ENCODE peak calls at places on chromosomes 4 and X, in six cellular contexts. Y is tibial artery, F is psoas muscle, P is right lobe of liver, I is body of pancreas, K is fibroblast of lung. O is an unnamed sample. For H3K4me1, the result is how much of the 10 kb centered on the place peaks cover.

GRCh38 chr4:40363945-40364344 is 28.8 kb downstream of the CHRNA9 start:
- DNase-seq in Y (no peak), F (no peak), P (no peak), I (no peak), K (no peak), O (no peak)

GRCh38 chr4:82786004-82786400 is 12.6 kb downstream of the SCD5 start:
- DNase-seq in Y (no peak), F (no peak), P (no peak), I (no peak), K (no peak), O (no peak)

GRCh38 chr4:124167602-124168001 is 544.9 kb downstream of the ANKRD50 start:
- DNase-seq in Y (peak), F (no peak), P (no peak), I (no peak), K (no peak), O (no peak)

GRCh38 chr4:26192921-26193894 is 127.6 kb upstream of the RBPJ start:
- DNase-seq in Y (no peak), F (no peak), P (no peak), I (no peak), K (peak), O (no peak)

GRCh38 chr4:35525192-35525978 is 718.9 kb downstream of the ARAP2 start:
- DNase-seq in Y (no peak), F (no peak), P (peak), I (no peak), K (no peak), O (no peak)

GRCh38 chr4:122450847-122451246 is 5.7 kb downstream of the IL2 start:
- DNase-seq in Y (no peak), F (no peak), P (no peak), I (no peak), K (peak), O (no peak)

GRCh38 chr4:182560358-182560757 is 317.2 kb downstream of the TENM3 start:
- DNase-seq in Y (no peak), F (no peak), P (no peak), I (no peak), K (peak), O (no peak)

GRCh38 chr4:153465922-153466636 is at the start of gene TMEM131L:
- DNase-seq in Y (peak), F (peak), P (peak), I (peak), K (peak), O (peak)

GRCh38 chr4:108155373-108155772 is 13.4 kb downstream of the LEF1 start:
- DNase-seq in Y (no peak), F (no peak), P (no peak), I (no peak), K (peak), O (no peak)

GRCh38 chrX:2692221-2693122 is 1.4 kb downstream of the CD99 start:
- DNase-seq in Y (peak), F (peak), P (no peak), I (peak), K (peak), O (no peak)

GRCh38 chr4:123366144-123366748 is 30.3 kb upstream of the SPRY1 start:
- DNase-seq in Y (no peak), F (no peak), P (no peak), I (no peak), K (no peak), O (no peak)

GRCh38 chr4:183905081-183905592 is at the start of gene STOX2:
- DNase-seq in Y (peak), F (peak), P (peak), I (peak), K (peak), O (peak)

GRCh38 chr4:25095756-25096552 is 64.3 kb downstream of the SEPSECS start:
- DNase-seq in Y (peak), F (no peak), P (no peak), I (no peak), K (no peak), O (no peak)

GRCh38 chr4:120055167-120055566 is 11.5 kb downstream of the MAD2L1 start:
- DNase-seq in Y (no peak), F (no peak), P (no peak), I (no peak), K (peak), O (no peak)

GRCh38 chr4:185859106-185859505 is 47.1 kb upstream of the SORBS2 start:
- DNase-seq in Y (no peak), F (no peak), P (no peak), I (peak), K (no peak), O (no peak)

GRCh38 chr4:10002278-10002677 is 19.0 kb downstream of the SLC2A9 start:
- DNase-seq in Y (no peak), F (no peak), P (no peak), I (peak), K (no peak), O (no peak)

GRCh38 chr4:177107288-177107901 is 202.3 kb upstream of the NEIL3 start:
- DNase-seq in Y (no peak), F (no peak), P (no peak), I (no peak), K (peak), O (no peak)

GRCh38 chrX:122565952-122566351 is 618.1 kb upstream of the GRIA3 start:
- DNase-seq in Y (no peak), F (no peak), P (no peak), I (no peak), K (peak), O (no peak)

GRCh38 chr4:86935499-86935832 is 655 bp downstream of the AFF1 start:
- DNase-seq in Y (peak), F (no peak), P (peak), I (no peak), K (no peak), O (no peak)

GRCh38 chr4:76246025-76246424 is 5.5 kb upstream of the FAM47E start:
- DNase-seq in Y (no peak), F (no peak), P (no peak), I (no peak), K (no peak), O (no peak)
- TF ChIP-seq CTCF in Y (no peak), F (peak), P (peak), I (no peak), K (no peak), O (no peak)

DNA sequence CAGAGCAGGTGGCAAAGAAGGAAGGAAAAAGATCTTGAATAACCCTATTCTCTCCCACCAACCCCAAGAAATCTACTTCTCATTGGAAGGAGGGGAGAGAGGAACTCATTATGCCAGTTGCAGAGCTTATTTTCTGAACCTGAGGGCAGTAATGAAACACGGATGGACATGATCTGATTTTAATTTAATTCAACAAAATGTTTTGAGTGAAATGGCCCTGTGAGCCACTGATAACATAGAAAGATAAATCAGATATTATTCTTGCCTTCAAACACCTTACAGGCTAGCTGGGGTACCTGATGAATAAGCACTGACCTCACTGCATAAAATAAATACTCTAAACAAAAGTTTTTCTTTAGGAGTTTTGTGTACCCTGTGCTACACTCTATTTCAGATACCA is 30.3 kb downstream of the DAPP1 start:
- DNase-seq in Y (no peak), F (no peak), P (no peak), I (no peak), K (no peak), O (no peak)
- H3K4me1 ChIP-seq in Y (under half), F (under half), P (under half), I (under half), K (under half), O (under half)

GRCh38 chr4:56575820-56576429 is 70.3 kb downstream of the ARL9 start:
- DNase-seq in Y (no peak), F (no peak), P (no peak), I (no peak), K (peak), O (no peak)
- TF ChIP-seq CTCF in Y (peak), F (peak), P (peak), I (no peak), K (peak), O (peak)

GRCh38 chr4:131347816-131348215 is 1801.3 kb upstream of the PCDH10 start:
- DNase-seq in Y (no peak), F (no peak), P (no peak), I (no peak), K (no peak), O (no peak)

GRCh38 chr4:131339137-131339536 is 1810.0 kb upstream of the PCDH10 start:
- DNase-seq in Y (no peak), F (no peak), P (no peak), I (no peak), K (no peak), O (no peak)

GRCh38 chr4:131348258-131348657 is 1800.8 kb upstream of the PCDH10 start:
- DNase-seq in Y (no peak), F (no peak), P (no peak), I (no peak), K (no peak), O (no peak)

DNA sequence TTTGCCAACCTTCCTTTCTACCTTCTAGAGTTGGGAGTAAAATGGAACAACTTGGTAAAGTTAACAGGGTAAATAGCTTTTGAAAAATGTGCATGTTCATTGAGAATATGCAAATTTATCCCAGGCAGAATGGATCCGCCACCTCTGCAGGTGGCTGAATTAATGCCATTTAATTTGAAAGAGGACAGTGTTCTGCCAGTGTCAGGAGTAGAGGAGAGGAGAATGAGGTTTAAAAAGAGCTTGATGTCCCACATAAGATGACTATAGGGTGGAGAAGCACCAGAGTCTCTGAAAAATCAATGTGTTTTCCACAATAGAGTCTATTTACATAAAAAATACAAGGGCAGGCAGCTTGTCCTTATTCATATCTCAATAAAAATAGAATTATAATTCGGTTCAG is 1804.3 kb upstream of the PCDH10 start:
- DNase-seq in Y (no peak), F (no peak), P (no peak), I (no peak), K (no peak), O (no peak)
- H3K4me1 ChIP-seq in Y (under half), F (under half), P (under half), I (under half), K (under half), O (under half)

GRCh38 chrX:111168314-111168713 is 72.3 kb downstream of the PAK3 start:
- DNase-seq in Y (no peak), F (no peak), P (no peak), I (no peak), K (peak), O (no peak)
- TF ChIP-seq CTCF in Y (no peak), F (no peak), P (peak), I (no peak), K (no peak), O (no peak)

GRCh38 chrX:150577174-150577573 is 8.8 kb downstream of the MTM1 start:
- DNase-seq in Y (no peak), F (no peak), P (no peak), I (no peak), K (no peak), O (no peak)

GRCh38 chrX:150575415-150575814 is 7.0 kb downstream of the MTM1 start:
- DNase-seq in Y (no peak), F (no peak), P (no peak), I (no peak), K (peak), O (no peak)

GRCh38 chrX:150573702-150574101 is 5.3 kb downstream of the MTM1 start:
- DNase-seq in Y (no peak), F (no peak), P (no peak), I (no peak), K (no peak), O (no peak)

GRCh38 chrX:150572206-150572605 is 3.8 kb downstream of the MTM1 start:
- DNase-seq in Y (no peak), F (no peak), P (no peak), I (no peak), K (no peak), O (no peak)

GRCh38 chrX:150574824-150575409 is 6.5 kb downstream of the MTM1 start:
- DNase-seq in Y (no peak), F (no peak), P (no peak), I (no peak), K (no peak), O (no peak)
- H3K4me1 ChIP-seq in Y (under half), F (under half), P (under half), I (under half), K (under half), O (under half)

GRCh38 chr4:4594531-4594930 is 52.7 kb upstream of the STX18 start:
- DNase-seq in Y (no peak), F (no peak), P (no peak), I (no peak), K (no peak), O (no peak)

GRCh38 chr4:4596720-4597119 is 54.9 kb upstream of the STX18 start:
- DNase-seq in Y (no peak), F (no peak), P (no peak), I (no peak), K (no peak), O (no peak)

GRCh38 chr4:4592414-4592813 is 50.6 kb upstream of the STX18 start:
- DNase-seq in Y (no peak), F (no peak), P (no peak), I (no peak), K (no peak), O (no peak)

GRCh38 chr4:4593596-4593995 is 51.7 kb upstream of the STX18 start:
- DNase-seq in Y (no peak), F (no peak), P (no peak), I (no peak), K (no peak), O (no peak)

DNA sequence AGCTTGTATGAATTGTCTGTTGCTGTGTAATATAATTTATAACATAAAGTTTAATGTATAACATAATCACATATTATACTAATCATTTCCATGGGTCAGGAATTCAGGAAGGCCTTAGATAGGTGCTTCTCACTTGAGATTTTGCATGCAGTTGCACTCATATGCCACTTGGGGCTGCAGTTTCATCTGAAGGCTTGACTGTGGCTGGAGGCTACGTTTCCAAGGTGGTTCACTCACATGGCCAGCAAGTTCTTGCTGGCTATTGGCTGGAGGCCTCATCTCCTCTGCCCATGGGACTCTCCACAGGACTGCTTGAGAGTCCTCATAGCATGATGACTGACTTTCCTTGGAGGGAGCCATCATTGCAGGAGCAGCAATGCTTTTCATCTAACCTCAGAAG is 53.4 kb upstream of the STX18 start:
- DNase-seq in Y (no peak), F (no peak), P (no peak), I (no peak), K (no peak), O (no peak)
- TF ChIP-seq CTCF in Y (no peak), F (no peak), P (no peak), I (no peak), K (peak), O (no peak)

DNA sequence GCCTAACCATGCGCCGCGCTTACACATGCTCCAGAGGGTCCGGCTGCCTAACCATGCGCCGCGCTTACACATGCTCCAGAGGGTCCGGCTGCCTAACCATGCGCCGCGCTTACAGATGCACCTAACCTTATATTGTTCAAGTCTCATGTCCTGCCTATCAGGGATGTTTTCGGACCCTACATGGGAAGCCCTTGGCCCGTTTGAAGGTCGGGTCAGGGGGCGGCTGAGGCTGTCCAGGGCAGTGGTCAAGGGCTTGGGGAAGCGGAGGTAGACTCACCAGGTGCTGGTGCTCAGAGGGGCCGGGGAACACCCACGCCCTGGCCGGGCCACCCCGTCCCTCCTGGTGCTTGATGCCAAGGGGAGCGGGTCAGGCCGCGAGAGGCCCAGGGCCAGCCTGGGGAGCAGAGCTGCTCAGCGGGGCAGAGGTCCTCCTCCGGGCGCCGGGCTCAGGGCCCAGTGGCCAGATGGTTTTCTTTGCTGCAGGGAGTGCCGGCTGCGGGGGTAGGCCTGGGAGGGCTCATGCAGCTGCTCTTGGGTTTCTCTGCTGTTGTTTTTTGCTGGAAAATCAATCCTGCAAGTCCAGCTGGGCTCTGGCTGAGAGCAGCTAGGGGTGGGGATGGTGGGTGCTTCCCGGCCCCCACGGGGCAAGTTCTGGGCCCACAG is 35.4 kb upstream of the SPON2 start:
- DNase-seq in Y (peak), F (peak), P (peak), I (peak), K (peak), O (peak)
- H3K4me1 ChIP-seq in Y (half or more), F (under half), P (under half), I (half or more), K (under half), O (half or more)

GRCh38 chr4:17577660-17578481 is 873 bp downstream of the LAP3 start:
- DNase-seq in Y (peak), F (peak), P (peak), I (peak), K (peak), O (peak)
- TF ChIP-seq CTCF in Y (no peak), F (no peak), P (no peak), I (no peak), K (no peak), O (no peak)

O was measured in sigmoid colon.